ENCODE peak calls at places on chromosome 19, in four cellular contexts. L is MCF 10A, Y is WTC11, M is DMS153. X is an unnamed sample.

GRCh38 chr19:19964416-19964815 is 63.7 kb downstream of the ZNF93 start:
- DNase-seq in M (no peak), L (no peak), Y (no peak), X (no peak)

GRCh38 chr19:18995804-18996241 is 37.5 kb downstream of the SUGP2 start:
- DNase-seq in L (peak), M (no peak), Y (peak), X (peak)

GRCh38 chr19:47697863-47698609 is 15.2 kb upstream of the EHD2 start:
- DNase-seq in Y (peak), L (peak), M (peak), X (peak)

GRCh38 chr19:19464339-19465098 is 50.8 kb downstream of the TSSK6 start:
- DNase-seq in M (no peak), L (no peak), Y (peak), X (peak)

GRCh38 chr19:35596366-35596999 is 10.5 kb downstream of the PMIS2 start:
- DNase-seq in M (no peak), L (peak), Y (no peak), X (peak)

GRCh38 chr19:3123956-3124355 is 11.9 kb upstream of the GNA15 start:
- DNase-seq in M (no peak), L (no peak), Y (no peak), X (no peak)

GRCh38 chr19:58325623-58326022 is 1.2 kb upstream of the ZSCAN22 start:
- DNase-seq in Y (no peak), L (no peak), M (no peak), X (no peak)

GRCh38 chr19:1457031-1457739 is 7.3 kb downstream of the APC2 start:
- DNase-seq in M (no peak), Y (peak), L (no peak), X (peak)

GRCh38 chr19:50555447-50556235 is 12.6 kb downstream of the LRRC4B start:
- DNase-seq in Y (peak), L (no peak), M (no peak), X (peak)

GRCh38 chr19:48445256-48445605 is 552 bp upstream of the GRWD1 start:
- DNase-seq in Y (no peak), L (peak), M (peak), X (peak)

GRCh38 chr19:39171479-39172465 is 25.0 kb upstream of the NCCRP1 start:
- DNase-seq in Y (no peak), M (no peak), L (no peak), X (no peak)

GRCh38 chr19:44785993-44786392 is 8.3 kb downstream of the CBLC start:
- DNase-seq in M (no peak), Y (no peak), L (no peak), X (no peak)

GRCh38 chr19:10699650-10700335 is 1.4 kb upstream of the QTRT1 start:
- DNase-seq in L (peak), Y (peak), M (no peak), X (peak)